ENCODE peak calls at places on chromosomes 2 and 18, in six cellular contexts. T is activated CD4-positive, alpha-beta T cell treated with anti-CD3 and anti-CD28 coated beads for 1 hour; F is foreskin keratinocyte; L is DMS 273 treated with DMSO at 0.1 percent for 48 hours; N is renal cortical epithelial cell; O is endodermal cell. I is an unnamed sample.

GRCh38 chr2:159199751-159200465 is 86.6 kb downstream of the WDSUB1 start:
- DNase-seq in O (no peak), N (no peak), L (no peak), T (no peak), F (no peak), I (no peak)

GRCh38 chr2:102421890-102422759 is 835 bp upstream of the IL18RAP start:
- DNase-seq in F (no peak), L (no peak), N (no peak), O (no peak), T (no peak), I (no peak)

GRCh38 chr2:30422437-30422805 is 24.6 kb upstream of the LCLAT1 start:
- DNase-seq in T (peak; percentile 63), O (no peak), F (no peak), N (peak; percentile 46), L (no peak), I (peak; percentile 6)

GRCh38 chr18:23857756-23858155 is 156.8 kb upstream of the TTC39C start:
- DNase-seq in F (peak; percentile 68), T (no peak), L (no peak), O (no peak), N (peak; percentile 47), I (no peak)

GRCh38 chr2:100667801-100668200 is 105.0 kb downstream of the PDCL3 start:
- DNase-seq in N (no peak), F (no peak), O (no peak), L (no peak), T (no peak), I (no peak)

GRCh38 chr2:103552775-103553174 is 790.9 kb downstream of the TMEM182 start:
- DNase-seq in T (no peak), F (no peak), O (no peak), L (no peak), N (no peak), I (no peak)

GRCh38 chr18:55839350-55839749 is 251.4 kb upstream of the TCF4 start:
- DNase-seq in F (peak; percentile 60), O (no peak), N (peak; percentile 75), L (no peak), T (no peak), I (no peak)

GRCh38 chr2:59066787-59067399 is 825.8 kb upstream of the FANCL start:
- DNase-seq in L (no peak), O (no peak), F (no peak), N (no peak), T (no peak), I (no peak)

GRCh38 chr2:207188601-207189000 is 22.9 kb upstream of the KLF7 start:
- DNase-seq in T (no peak), F (no peak), O (no peak), L (no peak), N (peak; percentile 47), I (no peak)